ENCODE peak calls at places on chromosomes 13 and 19, in six cellular contexts. K, P, M, R, S and G are unnamed samples. For H3K4me1, the result is how much of the 10 kb centered on the place peaks cover.

GRCh38 chr19:43354305-43354627 is 780 bp downstream of the CD177 start:
- DNase-seq in R (no peak), S (no peak), M (peak), P (no peak), K (no peak), G (no peak)

GRCh38 chr13:99956473-99957349 is 14.9 kb downstream of the ZIC5 start:
- DNase-seq in S (no peak), R (no peak), K (no peak), M (no peak), P (no peak), G (no peak)

GRCh38 chr13:30884543-30884942 is 21.5 kb upstream of the MEDAG start:
- DNase-seq in P (no peak), S (no peak), R (no peak), M (no peak), K (no peak), G (no peak)

GRCh38 chr19:50516859-50517703 is 3.4 kb upstream of the ASPDH start:
- DNase-seq in M (no peak), P (no peak), K (no peak), S (no peak), R (no peak), G (no peak)

GRCh38 chr19:2123682-2124387 is 27.1 kb downstream of the IZUMO4 start:
- DNase-seq in R (no peak), P (no peak), K (no peak), S (no peak), M (no peak), G (no peak)

GRCh38 chr13:27981006-27981708 is 7.3 kb downstream of the URAD start:
- DNase-seq in P (no peak), S (no peak), K (no peak), M (no peak), R (no peak), G (no peak)

GRCh38 chr13:43316997-43317396 is 293.6 kb downstream of the DNAJC15 start:
- DNase-seq in P (no peak), K (no peak), S (no peak), R (peak), M (no peak), G (no peak)

GRCh38 chr19:3576696-3577443 is 4.1 kb downstream of the HMG20B start:
- DNase-seq in S (no peak), R (peak), M (peak), K (peak), P (peak), G (no peak)

GRCh38 chr13:78298657-78299056 is 304.7 kb downstream of the POU4F1 start:
- DNase-seq in P (no peak), M (no peak), K (no peak), S (no peak), R (no peak), G (no peak)

GRCh38 chr19:4059493-4059880 is 7.2 kb downstream of the ZBTB7A start:
- DNase-seq in S (no peak), R (no peak), M (no peak), K (peak), P (peak), G (peak)

GRCh38 chr19:41156207-41156606 is 36.8 kb upstream of the CYP2S1 start:
- DNase-seq in R (no peak), K (no peak), S (no peak), P (no peak), M (no peak), G (no peak)

GRCh38 chr13:80131204-80131603 is 209.7 kb downstream of the SPRY2 start:
- DNase-seq in K (peak), P (peak), M (peak), R (peak), S (peak), G (peak)

GRCh38 chr19:41013359-41013758 is 22.3 kb downstream of the CYP2B6 start:
- DNase-seq in M (no peak), S (no peak), P (no peak), K (no peak), R (no peak), G (no peak)

GRCh38 chr13:92514420-92515125 is 712.0 kb upstream of the GPC6 start:
- DNase-seq in P (no peak), S (no peak), R (no peak), K (no peak), M (no peak), G (no peak)

GRCh38 chr13:49746111-49746510 is 46.4 kb downstream of the KPNA3 start:
- DNase-seq in R (no peak), M (no peak), K (peak), P (no peak), S (no peak), G (no peak)

GRCh38 chr19:27738569-27739193 is 1474.3 kb downstream of the UQCRFS1 start:
- DNase-seq in P (no peak), S (no peak), M (no peak), K (no peak), R (no peak), G (no peak)

GRCh38 chr19:3618144-3618810 is 8.3 kb downstream of the CACTIN start:
- DNase-seq in P (peak), M (peak), R (peak), S (peak), K (peak), G (peak)

GRCh38 chr19:35868172-35868822 is at the start of gene APLP1:
- DNase-seq in R (no peak), S (peak), K (peak), P (peak), M (peak), G (peak)

GRCh38 chr19:45403781-45404556 is 900 bp downstream of the PPP1R13L start:
- DNase-seq in P (peak), S (peak), K (peak), M (peak), R (no peak), G (peak)

GRCh38 chr13:101515504-101515903 is 63.0 kb downstream of the ITGBL1 start:
- DNase-seq in R (no peak), P (no peak), K (no peak), S (no peak), M (no peak), G (no peak)

GRCh38 chr19:2488942-2489731 is 13.2 kb downstream of the GADD45B start:
- DNase-seq in R (no peak), M (no peak), K (peak), S (peak), P (peak), G (no peak)

GRCh38 chr19:42396542-42397314 is 6.6 kb upstream of the CNFN start:
- DNase-seq in P (peak), R (peak), S (peak), M (peak), K (peak), G (peak)

GRCh38 chr13:97394542-97394941 is 39.4 kb upstream of the RAP2A start:
- DNase-seq in R (no peak), P (no peak), M (no peak), K (no peak), S (no peak), G (no peak)

GRCh38 chr13:106560791-106561190 is 7.1 kb downstream of the ARGLU1 start:
- DNase-seq in R (no peak), P (no peak), S (no peak), K (no peak), M (no peak), G (no peak)

GRCh38 chr19:54040003-54040402 is 23.7 kb downstream of the VSTM1 start:
- DNase-seq in K (no peak), R (no peak), P (no peak), M (no peak), S (no peak), G (no peak)

GRCh38 chr19:10976200-10976892 is 15.5 kb downstream of the SMARCA4 start:
- DNase-seq in R (no peak), K (peak), M (no peak), S (no peak), P (no peak), G (no peak)

GRCh38 chr19:10977773-10978155 is 16.9 kb downstream of the SMARCA4 start:
- DNase-seq in S (no peak), M (no peak), K (no peak), R (no peak), P (no peak), G (no peak)

GRCh38 chr19:10984166-10984735 is 23.4 kb downstream of the SMARCA4 start:
- DNase-seq in S (no peak), R (no peak), K (no peak), P (no peak), M (no peak), G (peak)

GRCh38 chr19:10981496-10981895 is 20.7 kb downstream of the SMARCA4 start:
- DNase-seq in R (peak), K (no peak), P (no peak), S (no peak), M (no peak), G (no peak)

DNA sequence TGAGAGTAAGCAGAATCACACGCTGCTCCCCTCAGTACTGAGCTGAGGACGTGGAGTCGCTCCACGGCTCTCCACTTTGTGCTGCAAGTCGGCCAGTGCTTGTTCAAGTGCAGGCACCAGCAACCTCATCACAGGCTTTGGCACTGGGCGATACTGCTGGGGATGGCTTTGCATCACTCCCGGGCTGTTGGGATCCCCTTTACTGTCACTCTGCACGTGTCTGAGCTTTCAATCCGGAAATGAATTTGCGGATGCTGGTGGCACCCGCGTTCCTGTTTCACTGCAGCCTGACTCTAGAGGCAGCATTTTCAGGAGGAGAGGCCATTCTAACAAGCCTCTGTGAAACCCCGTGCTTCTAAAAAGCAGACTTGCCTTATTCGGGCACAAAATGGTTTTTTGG is 19.1 kb downstream of the SMARCA4 start:
- DNase-seq in M (no peak), K (no peak), P (no peak), R (no peak), S (no peak), G (peak)
- TF ChIP-seq CTCF in M (no peak), K (no peak), P (no peak), R (no peak), S (no peak), G (no peak)

DNA sequence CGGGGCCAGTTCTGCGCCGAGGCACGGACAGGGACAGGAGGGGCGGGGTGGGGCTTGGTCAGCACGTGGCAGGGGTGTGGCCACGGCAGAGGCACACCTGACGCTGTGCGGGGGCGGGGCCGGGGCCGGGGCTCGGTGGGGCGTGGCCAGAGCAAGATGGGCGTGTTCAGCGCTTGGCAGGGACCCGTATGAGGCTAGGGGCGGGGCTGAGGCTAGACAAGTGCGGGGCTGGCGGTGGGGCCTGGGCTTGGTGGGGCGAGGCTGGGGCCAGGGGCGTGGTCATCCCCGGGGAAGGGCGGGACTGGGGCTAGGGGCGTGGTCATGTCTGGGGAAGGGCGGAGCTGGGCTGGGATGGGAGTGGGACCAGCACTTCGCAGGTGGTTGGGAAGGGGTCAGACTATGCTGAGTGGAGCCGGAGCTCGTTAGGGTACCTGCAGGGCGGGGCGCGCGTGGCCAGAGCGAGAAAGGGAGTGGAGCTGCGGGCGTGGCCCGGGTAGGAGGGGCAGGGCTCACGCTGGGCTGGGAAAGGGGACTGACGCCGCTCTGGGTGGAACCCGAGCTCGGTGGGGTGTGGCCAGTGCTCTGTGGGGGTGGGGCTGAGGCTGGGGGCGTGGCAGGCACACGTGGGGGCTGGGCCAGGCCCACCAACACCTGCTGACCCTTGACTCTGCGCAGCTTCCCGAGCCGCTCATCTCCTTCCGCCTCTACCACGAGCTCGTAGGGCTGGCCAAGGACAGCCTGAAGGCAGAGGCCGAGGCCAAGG is 12.8 kb downstream of the POLR2E start:
- DNase-seq in M (peak), R (no peak), K (peak), S (peak), P (peak), G (peak)
- H3K4me1 ChIP-seq in M (under half), R (under half), K (under half), S (under half), P (under half), G (half or more)

DNA sequence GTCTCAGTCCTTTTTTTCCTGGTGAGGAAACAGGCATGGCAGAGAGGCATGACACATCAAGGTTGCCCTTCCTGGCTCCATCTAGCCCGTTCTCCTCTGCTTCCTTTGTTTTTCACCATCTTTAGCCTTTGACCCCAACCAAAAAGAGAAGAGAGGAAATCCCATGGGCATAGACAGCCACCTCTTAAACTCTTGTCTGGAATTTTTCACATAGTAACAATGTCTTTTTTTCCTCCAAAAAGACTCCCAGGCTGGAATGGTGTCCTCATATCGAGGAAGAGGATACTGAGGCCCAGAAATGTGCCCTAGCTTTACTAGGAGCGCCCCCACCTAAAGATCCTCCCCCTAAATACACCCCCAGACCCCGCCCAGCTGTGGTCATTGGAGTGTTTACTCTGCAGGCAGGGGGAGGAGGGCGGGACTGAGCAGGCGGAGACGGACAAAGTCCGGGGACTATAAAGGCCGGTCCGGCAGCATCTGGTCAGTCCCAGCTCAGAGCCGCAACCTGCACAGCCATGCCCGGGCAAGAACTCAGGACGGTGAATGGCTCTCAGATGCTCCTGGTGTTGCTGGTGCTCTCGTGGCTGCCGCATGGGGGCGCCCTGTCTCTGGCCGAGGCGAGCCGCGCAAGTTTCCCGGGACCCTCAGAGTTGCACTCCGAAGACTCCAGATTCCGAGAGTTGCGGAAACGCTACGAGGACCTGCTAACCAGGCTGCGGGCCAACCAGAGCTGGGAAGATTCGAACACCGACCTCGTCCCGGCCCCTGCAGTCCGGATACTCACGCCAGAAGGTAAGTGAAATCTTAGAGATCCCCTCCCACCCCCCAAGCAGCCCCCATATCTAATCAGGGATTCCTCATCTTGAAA is at the start of gene GDF15:
- DNase-seq in M (peak), P (peak), S (peak), R (peak), K (peak), G (peak)
- TF ChIP-seq CTCF in M (peak), P (peak), S (peak), R (peak), K (peak), G (peak)

DNA sequence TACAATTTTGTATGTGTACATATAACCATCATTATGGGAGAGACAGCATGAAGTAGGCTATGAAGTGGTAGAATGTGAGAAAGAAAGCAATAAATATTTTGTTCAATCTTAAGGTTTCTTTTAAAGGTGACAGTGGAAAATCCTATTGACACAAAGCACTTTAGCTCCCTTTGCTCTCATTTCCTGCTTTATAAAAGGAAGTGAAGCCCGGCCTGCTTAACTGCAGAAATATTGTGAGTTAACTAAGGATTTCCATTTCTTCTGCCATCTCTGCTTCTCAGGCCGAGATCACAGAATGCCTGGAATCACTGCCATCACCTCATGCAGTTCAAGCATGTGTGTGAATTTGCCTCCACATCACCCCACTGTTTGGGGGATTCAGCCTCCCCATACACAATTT is 83.5 kb downstream of the FRY start:
- DNase-seq in P (no peak), R (no peak), K (no peak), M (no peak), S (no peak), G (no peak)
- H3K4me1 ChIP-seq in P (under half), R (under half), K (under half), M (under half), S (under half), G (under half)

GRCh38 chr13:113124211-113125025 is 1.8 kb downstream of the F10 start:
- DNase-seq in S (no peak), M (no peak), R (no peak), P (no peak), K (no peak), G (no peak)

GRCh38 chr13:113121928-113122420 is 625 bp upstream of the F10 start:
- DNase-seq in R (no peak), S (no peak), P (no peak), M (no peak), K (no peak), G (peak)

GRCh38 chr13:113123226-113124150 is 889 bp downstream of the F10 start:
- DNase-seq in S (no peak), R (no peak), K (no peak), M (no peak), P (no peak), G (peak)

GRCh38 chr13:113121183-113121927 is 1.2 kb upstream of the F10 start:
- DNase-seq in R (no peak), P (no peak), M (no peak), S (no peak), K (no peak), G (peak)

GRCh38 chr13:113122571-113123225 is at the start of gene F10:
- DNase-seq in S (peak), R (peak), M (peak), P (peak), K (peak), G (peak)
- TF ChIP-seq CTCF in S (no peak), R (no peak), M (no peak), P (no peak), K (no peak), G (no peak)

DNA sequence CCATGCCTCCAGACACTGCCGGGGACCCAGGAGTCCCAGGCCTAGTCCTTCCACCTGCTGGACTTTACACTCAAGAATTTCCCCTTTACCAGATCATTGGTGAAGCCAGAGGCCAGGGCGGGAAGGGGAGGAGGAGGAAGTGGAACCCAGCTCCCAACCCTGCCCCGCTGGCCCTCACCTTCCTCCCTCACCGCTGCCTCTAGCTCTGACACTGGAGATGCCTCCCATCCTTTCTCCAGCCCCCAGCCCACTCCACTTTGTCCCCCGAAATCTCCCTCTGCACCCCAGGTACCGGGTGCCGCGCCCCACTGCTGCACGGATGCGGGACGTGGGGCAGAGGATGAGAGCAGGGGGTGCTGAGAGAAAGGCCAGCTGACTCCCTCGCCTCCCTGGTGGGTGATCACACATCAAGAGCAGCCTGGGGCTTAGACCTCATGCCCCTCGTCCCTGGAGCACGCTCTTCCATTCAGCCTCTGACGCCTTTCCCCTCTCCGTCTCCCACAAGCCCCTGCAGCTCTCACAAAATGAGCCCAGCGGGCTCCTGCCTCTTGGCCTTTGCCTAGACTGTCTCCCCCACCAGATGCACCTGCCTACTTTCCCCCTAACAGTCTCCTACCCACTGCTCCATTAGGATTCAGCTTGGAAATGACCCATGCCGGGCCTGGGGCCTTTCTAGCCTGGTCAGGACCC is at the start of gene PTPRH:
- DNase-seq in S (no peak), R (no peak), K (peak), M (peak), P (peak), G (no peak)
- H3K4me1 ChIP-seq in S (under half), R (under half), K (under half), M (under half), P (under half), G (under half)

GRCh38 chr19:7682175-7682855 is 1.7 kb downstream of the TRAPPC5 start:
- DNase-seq in K (no peak), R (no peak), M (no peak), P (no peak), S (no peak), G (no peak)
- TF ChIP-seq CTCF in K (no peak), R (peak), M (no peak), P (no peak), S (no peak), G (no peak)

DNA sequence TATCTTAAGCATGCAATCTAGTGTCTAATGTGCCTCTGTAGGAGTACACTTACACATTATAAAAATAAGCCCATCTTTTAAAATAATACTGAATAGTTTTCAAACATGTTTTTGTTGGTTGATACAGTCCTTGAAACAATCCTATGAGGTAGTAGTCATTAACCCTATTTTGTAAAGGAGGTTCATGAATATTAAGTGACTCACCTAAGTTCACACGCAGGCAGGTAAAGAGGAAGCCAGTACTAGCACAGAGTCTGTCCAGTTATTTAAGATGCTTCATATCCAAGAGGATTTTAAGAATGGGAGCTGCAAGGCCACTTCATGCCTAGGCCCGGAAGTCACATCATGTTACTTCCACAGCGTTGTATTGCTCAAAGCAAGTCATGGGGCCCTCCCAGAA is 121.0 kb upstream of the MAB21L1 start:
- DNase-seq in R (no peak), S (no peak), K (no peak), P (no peak), M (no peak), G (no peak)
- H3K4me1 ChIP-seq in R (under half), S (under half), K (under half), P (under half), M (under half), G (under half)